ENCODE peak calls at places on chromosomes 11 and 22, in four cellular contexts. One of them, this sample, is unnamed.

GRCh38 chr11:59551651-59552521 is 40.5 kb downstream of the OR4D9 start:
- DNase-seq in keratinocyte: no peak
- DNase-seq in breast epithelium: no peak
- DNase-seq in astrocyte: peak; percentile 66
- DNase-seq in this sample: no peak

GRCh38 chr11:65613091-65613928 is 711 bp downstream of the MAP3K11 start:
- DNase-seq in breast epithelium: peak; percentile 51
- DNase-seq in keratinocyte: no peak
- DNase-seq in astrocyte: no peak
- DNase-seq in this sample: peak; percentile 91

GRCh38 chr22:46203590-46203980 is 46.5 kb downstream of the CDPF1 start:
- DNase-seq in astrocyte: no peak
- DNase-seq in keratinocyte: no peak
- DNase-seq in breast epithelium: no peak
- DNase-seq in this sample: no peak

GRCh38 chr22:39308614-39309363 is 10.6 kb downstream of the RPL3 start:
- DNase-seq in breast epithelium: peak; percentile 87
- DNase-seq in keratinocyte: no peak
- DNase-seq in astrocyte: peak; percentile 86
- DNase-seq in this sample: no peak

GRCh38 chr22:42231929-42232328 is 38.5 kb downstream of the TCF20 start:
- DNase-seq in breast epithelium: no peak
- DNase-seq in keratinocyte: no peak
- DNase-seq in astrocyte: no peak
- DNase-seq in this sample: no peak

GRCh38 chr11:117421471-117421870 is 93.8 kb downstream of the CEP164 start:
- DNase-seq in breast epithelium: no peak
- DNase-seq in keratinocyte: no peak
- DNase-seq in astrocyte: no peak
- DNase-seq in this sample: peak; percentile 37

GRCh38 chr22:48404004-48404403 is 1423.7 kb downstream of the BRD1 start:
- DNase-seq in astrocyte: no peak
- DNase-seq in breast epithelium: no peak
- DNase-seq in keratinocyte: no peak
- DNase-seq in this sample: no peak

GRCh38 chr11:113242767-113243397 is 71.5 kb upstream of the TTC12 start:
- DNase-seq in keratinocyte: no peak
- DNase-seq in breast epithelium: no peak
- DNase-seq in astrocyte: peak; percentile 63
- DNase-seq in this sample: no peak

GRCh38 chr11:81203876-81204275 is 1529.8 kb downstream of the FAM181B start:
- DNase-seq in keratinocyte: no peak
- DNase-seq in breast epithelium: no peak
- DNase-seq in astrocyte: no peak
- DNase-seq in this sample: no peak

GRCh38 chr11:11011617-11012016 is 153.8 kb upstream of the ZBED5 start:
- DNase-seq in breast epithelium: no peak
- DNase-seq in astrocyte: no peak
- DNase-seq in keratinocyte: no peak
- DNase-seq in this sample: no peak

GRCh38 chr11:112454841-112455240 is 194.2 kb upstream of the PLET1 start:
- DNase-seq in astrocyte: no peak
- DNase-seq in keratinocyte: no peak
- DNase-seq in breast epithelium: no peak
- DNase-seq in this sample: no peak

GRCh38 chr11:554824-555499 is 5.6 kb downstream of the LMNTD2 start:
- DNase-seq in astrocyte: no peak
- DNase-seq in breast epithelium: no peak
- DNase-seq in keratinocyte: no peak
- DNase-seq in this sample: peak; percentile 92

GRCh38 chr11:72136677-72137255 is 1.2 kb downstream of the FOLR3 start:
- DNase-seq in keratinocyte: no peak
- DNase-seq in breast epithelium: no peak
- DNase-seq in astrocyte: no peak
- DNase-seq in this sample: no peak

GRCh38 chr11:91435694-91436375 is 788.8 kb upstream of the FAT3 start:
- DNase-seq in keratinocyte: no peak
- DNase-seq in astrocyte: no peak
- DNase-seq in breast epithelium: no peak
- DNase-seq in this sample: no peak

GRCh38 chr11:8111636-8112035 is 30.6 kb downstream of the TUB start:
- DNase-seq in breast epithelium: no peak
- DNase-seq in astrocyte: no peak
- DNase-seq in keratinocyte: no peak
- DNase-seq in this sample: no peak

GRCh38 chr22:23565942-23566715 is 14.0 kb downstream of the IGLL1 start:
- DNase-seq in breast epithelium: no peak
- DNase-seq in astrocyte: no peak
- DNase-seq in keratinocyte: no peak
- DNase-seq in this sample: peak; percentile 77

GRCh38 chr11:78074756-78075155 is 4.9 kb downstream of the NDUFC2 start:
- DNase-seq in astrocyte: no peak
- DNase-seq in breast epithelium: no peak
- DNase-seq in keratinocyte: no peak
- DNase-seq in this sample: no peak

GRCh38 chr22:50051930-50052329 is 6.2 kb downstream of the TTLL8 start:
- DNase-seq in breast epithelium: no peak
- DNase-seq in astrocyte: no peak
- DNase-seq in keratinocyte: no peak
- DNase-seq in this sample: peak; percentile 37

GRCh38 chr11:77819921-77820564 is 479 bp downstream of the RSF1 start:
- DNase-seq in breast epithelium: peak; percentile 35
- DNase-seq in astrocyte: peak; percentile 19
- DNase-seq in keratinocyte: no peak
- DNase-seq in this sample: peak; percentile 89

GRCh38 chr22:35043932-35044319 is 22.0 kb upstream of the ISX start:
- DNase-seq in astrocyte: no peak
- DNase-seq in breast epithelium: no peak
- DNase-seq in keratinocyte: no peak
- DNase-seq in this sample: no peak

GRCh38 chr11:130115218-130115617 is 44.4 kb upstream of the ST14 start:
- DNase-seq in breast epithelium: no peak
- DNase-seq in keratinocyte: no peak
- DNase-seq in astrocyte: peak; percentile 36
- DNase-seq in this sample: no peak

GRCh38 chr22:41469218-41469851 is 418 bp downstream of the ACO2 start:
- DNase-seq in astrocyte: no peak
- DNase-seq in keratinocyte: no peak
- DNase-seq in breast epithelium: no peak
- DNase-seq in this sample: no peak

GRCh38 chr11:103696130-103696529 is 340.3 kb upstream of the DDI1 start:
- DNase-seq in keratinocyte: no peak
- DNase-seq in astrocyte: no peak
- DNase-seq in breast epithelium: no peak
- DNase-seq in this sample: no peak

GRCh38 chr11:132632641-132633124 is 899.6 kb downstream of the OPCML start:
- DNase-seq in astrocyte: peak; percentile 99
- DNase-seq in breast epithelium: no peak
- DNase-seq in keratinocyte: peak; percentile 62
- DNase-seq in this sample: no peak

GRCh38 chr11:14267861-14268635 is 90.9 kb downstream of the RRAS2 start:
- DNase-seq in breast epithelium: no peak
- DNase-seq in astrocyte: no peak
- DNase-seq in keratinocyte: no peak
- DNase-seq in this sample: no peak

GRCh38 chr22:35622132-35622913 is 5.2 kb upstream of the MB start:
- DNase-seq in astrocyte: no peak
- DNase-seq in breast epithelium: peak; percentile 88
- DNase-seq in keratinocyte: no peak
- DNase-seq in this sample: peak; percentile 72

GRCh38 chr11:75285776-75286360 is 45.3 kb downstream of the TPBGL start:
- DNase-seq in breast epithelium: no peak
- DNase-seq in astrocyte: no peak
- DNase-seq in keratinocyte: no peak
- DNase-seq in this sample: peak; percentile 56

GRCh38 chr22:30872282-30873041 is 96.1 kb downstream of the MORC2 start:
- DNase-seq in breast epithelium: no peak
- DNase-seq in astrocyte: no peak
- DNase-seq in keratinocyte: no peak
- DNase-seq in this sample: peak; percentile 65

GRCh38 chr11:127458561-127458960 is 458.0 kb upstream of the KIRREL3 start:
- DNase-seq in keratinocyte: no peak
- DNase-seq in astrocyte: no peak
- DNase-seq in breast epithelium: no peak
- DNase-seq in this sample: no peak

GRCh38 chr22:47298017-47298820 is 535.8 kb downstream of the TBC1D22A start:
- DNase-seq in breast epithelium: no peak
- DNase-seq in astrocyte: no peak
- DNase-seq in keratinocyte: no peak
- DNase-seq in this sample: no peak

GRCh38 chr11:9002920-9003572 is 755 bp downstream of the NRIP3 start:
- DNase-seq in astrocyte: no peak
- DNase-seq in keratinocyte: no peak
- DNase-seq in breast epithelium: no peak
- DNase-seq in this sample: no peak

GRCh38 chr11:121040614-121041002 is 16.7 kb downstream of the TBCEL start:
- DNase-seq in astrocyte: no peak
- DNase-seq in keratinocyte: no peak
- DNase-seq in breast epithelium: no peak
- DNase-seq in this sample: no peak

GRCh38 chr22:49230194-49230577 is 597.5 kb downstream of the BRD1 start:
- DNase-seq in keratinocyte: no peak
- DNase-seq in breast epithelium: peak; percentile 12
- DNase-seq in astrocyte: no peak
- DNase-seq in this sample: no peak

GRCh38 chr11:33040127-33040861 is 922 bp downstream of the TCP11L1 start:
- DNase-seq in breast epithelium: no peak
- DNase-seq in keratinocyte: no peak
- DNase-seq in astrocyte: peak; percentile 52
- DNase-seq in this sample: no peak

DNA sequence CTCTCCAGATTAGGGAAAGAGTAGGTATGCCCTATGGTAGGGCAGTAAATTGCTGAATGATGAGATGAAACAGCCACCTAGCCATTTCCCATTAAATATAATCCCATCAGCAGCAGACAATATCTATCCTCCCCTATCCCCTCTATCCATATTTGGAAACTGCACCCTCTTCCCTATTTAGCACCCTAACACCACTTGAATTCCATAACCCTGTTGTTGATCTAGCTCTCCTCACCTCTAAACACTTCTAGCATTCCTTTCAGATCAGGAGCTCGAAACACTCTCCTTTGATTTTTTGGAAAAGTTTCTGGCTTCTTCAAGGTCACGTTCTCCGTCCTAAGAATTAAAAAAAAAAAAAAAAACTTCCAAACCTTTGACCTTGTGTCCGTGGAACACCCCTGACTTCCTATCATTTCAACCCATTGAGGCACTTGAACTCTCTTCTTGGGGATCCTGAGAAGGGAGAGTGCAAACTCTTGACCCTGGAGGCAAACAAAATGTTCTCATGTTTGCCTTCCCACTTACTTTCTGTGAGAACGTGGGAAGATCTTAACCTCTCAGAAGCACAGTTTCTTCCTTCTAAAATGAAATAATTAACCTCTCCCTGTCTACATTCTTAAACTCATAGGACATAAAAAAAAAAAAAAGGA is 19.0 kb downstream of the TRIM5 start:
- DNase-seq in keratinocyte: no peak
- DNase-seq in breast epithelium: no peak
- DNase-seq in astrocyte: no peak
- DNase-seq in this sample: no peak
- H3K27ac ChIP-seq in keratinocyte: no peak overlapping the region
- H3K27ac ChIP-seq in breast epithelium: no peak overlapping the region
- H3K27ac ChIP-seq in astrocyte: no peak overlapping the region
- H3K27ac ChIP-seq in this sample: no peak overlapping the region

GRCh38 chr22:29030016-29030617 is 31.5 kb downstream of the C22orf31 start:
- DNase-seq in astrocyte: peak; percentile 81
- DNase-seq in keratinocyte: no peak
- DNase-seq in breast epithelium: no peak
- DNase-seq in this sample: no peak

GRCh38 chr22:29030618-29031235 is 30.9 kb downstream of the C22orf31 start:
- DNase-seq in breast epithelium: peak; percentile 57
- DNase-seq in astrocyte: peak; percentile 87
- DNase-seq in keratinocyte: no peak
- DNase-seq in this sample: peak; percentile 94

GRCh38 chr22:29028468-29028867 is 33.2 kb downstream of the C22orf31 start:
- DNase-seq in breast epithelium: no peak
- DNase-seq in astrocyte: no peak
- DNase-seq in keratinocyte: no peak
- DNase-seq in this sample: no peak

GRCh38 chr22:29031236-29031982 is 30.2 kb downstream of the C22orf31 start:
- DNase-seq in astrocyte: peak; percentile 99
- DNase-seq in keratinocyte: no peak
- DNase-seq in breast epithelium: peak; percentile 55
- DNase-seq in this sample: peak; percentile 93

GRCh38 chr22:29029202-29030000 is 32.2 kb downstream of the C22orf31 start:
- DNase-seq in keratinocyte: no peak
- DNase-seq in breast epithelium: no peak
- DNase-seq in astrocyte: no peak
- DNase-seq in this sample: no peak
- H3K4me1 ChIP-seq in keratinocyte: peaks cover 25% of the 10 kb centered on the region
- H3K4me1 ChIP-seq in breast epithelium: no peaks in the 10 kb centered on the region
- H3K4me1 ChIP-seq in astrocyte: peaks cover 24% of the 10 kb centered on the region
- H3K4me1 ChIP-seq in this sample: peaks cover 61% of the 10 kb centered on the region

GRCh38 chr11:13183826-13184196 is 93.8 kb upstream of the BMAL1 start:
- DNase-seq in keratinocyte: no peak
- DNase-seq in breast epithelium: no peak
- DNase-seq in astrocyte: no peak
- DNase-seq in this sample: no peak

GRCh38 chr11:13188179-13188578 is 89.4 kb upstream of the BMAL1 start:
- DNase-seq in astrocyte: no peak
- DNase-seq in breast epithelium: no peak
- DNase-seq in keratinocyte: no peak
- DNase-seq in this sample: no peak

GRCh38 chr11:13184295-13184794 is 93.2 kb upstream of the BMAL1 start:
- DNase-seq in keratinocyte: no peak
- DNase-seq in breast epithelium: no peak
- DNase-seq in astrocyte: no peak
- DNase-seq in this sample: no peak

GRCh38 chr11:13183094-13183825 is 94.3 kb upstream of the BMAL1 start:
- DNase-seq in astrocyte: peak; percentile 79
- DNase-seq in keratinocyte: no peak
- DNase-seq in breast epithelium: no peak
- DNase-seq in this sample: no peak
- H3K27ac ChIP-seq in astrocyte: no peak overlapping the region
- H3K27ac ChIP-seq in keratinocyte: no peak overlapping the region
- H3K27ac ChIP-seq in breast epithelium: no peak overlapping the region
- H3K27ac ChIP-seq in this sample: no peak overlapping the region

DNA sequence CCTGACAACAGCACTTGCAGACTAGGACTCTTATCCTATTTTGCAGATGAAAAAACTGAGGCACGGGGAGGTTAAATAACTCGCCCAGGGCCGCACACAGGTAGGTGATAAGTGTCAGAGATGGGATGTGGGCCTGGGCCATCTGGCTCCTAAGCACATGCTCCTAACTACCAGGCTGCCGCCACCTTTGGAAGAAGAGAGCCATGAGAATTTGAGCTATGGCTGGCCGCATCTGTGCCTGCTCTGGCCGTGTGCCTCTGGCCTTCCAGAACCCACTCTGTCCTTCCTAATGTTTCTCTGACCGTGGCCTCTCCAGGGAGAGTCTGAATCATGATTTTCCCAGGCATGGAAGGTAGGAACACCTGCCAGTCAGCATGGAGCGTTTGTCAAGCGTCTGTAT is 15.3 kb upstream of the IL2RB start:
- DNase-seq in keratinocyte: no peak
- DNase-seq in astrocyte: no peak
- DNase-seq in breast epithelium: no peak
- DNase-seq in this sample: peak; percentile 34
- H3K4me1 ChIP-seq in keratinocyte: peaks cover 2% of the 10 kb centered on the region
- H3K4me1 ChIP-seq in astrocyte: no peaks in the 10 kb centered on the region
- H3K4me1 ChIP-seq in breast epithelium: no peaks in the 10 kb centered on the region
- H3K4me1 ChIP-seq in this sample: peaks cover 8% of the 10 kb centered on the region

GRCh38 chr11:114724916-114725524 is 46.7 kb downstream of the NXPE2 start:
- DNase-seq in keratinocyte: no peak
- DNase-seq in breast epithelium: no peak
- DNase-seq in astrocyte: no peak
- DNase-seq in this sample: no peak
- H3K27ac ChIP-seq in keratinocyte: no peak overlapping the region
- H3K27ac ChIP-seq in breast epithelium: no peak overlapping the region
- H3K27ac ChIP-seq in astrocyte: no peak overlapping the region
- H3K27ac ChIP-seq in this sample: no peak overlapping the region